ENCODE peak calls at places on chromosomes 4 and X, in eight cellular contexts. O is activated naive CD4-positive, alpha-beta T cell treated with anti-CD3 and anti-CD28 coated beads, Interleukin-2, amount 10 ng/mL, durations not matched to agents 7 days and 5 days; K is NB4; G is fibroblast of mammary gland; U is CD4-positive, CD25-positive, alpha-beta regulatory T cell; M is cardiac muscle cell; P is activated CD4-positive, alpha-beta memory T cell treated with anti-CD3 and anti-CD28 coated beads, Interleukin-2, amount 10 ng/mL, durations not matched to agents 7 days and 5 days; L is breast epithelium. D is an unnamed sample.

GRCh38 chrX:45479835-45480422 is 279.3 kb upstream of the DIPK2B start:
- DNase-seq in K (no peak), M (peak), L (no peak), O (no peak), G (peak), P (no peak), U (no peak), D (no peak)

GRCh38 chrX:48590203-48591103 is 6.8 kb upstream of the WDR13 start:
- DNase-seq in P (no peak), U (no peak), O (no peak), G (peak), M (peak), K (no peak), L (no peak), D (no peak)

GRCh38 chrX:46444011-46444410 is 101.2 kb downstream of the ZNF674 start:
- DNase-seq in P (no peak), G (peak), M (peak), L (no peak), U (no peak), O (no peak), K (peak), D (no peak)

GRCh38 chrX:25810202-25810601 is 327.9 kb upstream of the MAGEB18 start:
- DNase-seq in M (peak), G (peak), U (no peak), O (no peak), L (no peak), K (no peak), P (no peak), D (no peak)

GRCh38 chr4:57071340-57071739 is 38.8 kb downstream of the IGFBP7 start:
- DNase-seq in G (peak), O (no peak), L (no peak), U (no peak), K (peak), P (no peak), M (peak), D (no peak)

GRCh38 chr4:148445071-148445902 is 3.1 kb upstream of the NR3C2 start:
- DNase-seq in L (peak), G (no peak), K (no peak), M (no peak), P (peak), U (peak), O (peak), D (peak)

GRCh38 chr4:69584135-69584534 is 55.3 kb downstream of the UGT2A2 start:
- DNase-seq in P (no peak), M (no peak), G (no peak), U (no peak), L (no peak), K (no peak), O (no peak), D (no peak)

GRCh38 chr4:56723201-56723605 is 42.1 kb upstream of the HOPX start:
- DNase-seq in K (no peak), P (peak), O (no peak), L (no peak), G (no peak), M (no peak), U (peak), D (no peak)

GRCh38 chrX:18010251-18010650 is 149.2 kb upstream of the RAI2 start:
- DNase-seq in K (no peak), M (no peak), O (no peak), U (no peak), L (no peak), P (no peak), G (no peak), D (no peak)

GRCh38 chr4:19982556-19982955 is 269.1 kb upstream of the SLIT2 start:
- DNase-seq in L (no peak), M (peak), K (no peak), G (peak), U (no peak), O (no peak), P (no peak), D (no peak)

GRCh38 chr4:8343051-8343966 is 73.8 kb downstream of the HTRA3 start:
- DNase-seq in P (no peak), U (no peak), O (no peak), L (no peak), G (no peak), K (no peak), M (no peak), D (no peak)

GRCh38 chr4:19496752-19497151 is 755.0 kb upstream of the SLIT2 start:
- DNase-seq in U (no peak), G (no peak), M (no peak), K (no peak), L (no peak), O (no peak), P (no peak), D (no peak)

GRCh38 chrX:47556045-47556623 is 4.9 kb upstream of the ARAF start:
- DNase-seq in G (peak), M (peak), K (peak), U (peak), O (peak), L (peak), P (peak), D (peak)

GRCh38 chrX:49308604-49309269 is 5.3 kb downstream of the GAGE10 start:
- DNase-seq in L (no peak), U (peak), K (peak), P (no peak), O (peak), M (peak), G (peak), D (peak)

GRCh38 chr4:72857787-72858186 is 211.7 kb downstream of the COX18 start:
- DNase-seq in K (no peak), M (peak), P (no peak), L (no peak), U (no peak), O (no peak), G (peak), D (no peak)

GRCh38 chr4:110049951-110050925 is 137.6 kb downstream of the EGF start:
- DNase-seq in L (no peak), O (peak), U (peak), G (peak), P (peak), M (peak), K (peak), D (peak)